ENCODE peak calls at places on chromosome 11, in eight cellular contexts. J is stimulated activated CD4-positive, alpha-beta T cell treated with anti-CD3 and anti-CD28 coated beads, Interleukin-2, amount 100 ng/mL, for 48 hours; K is HEK293T; O is mammary epithelial cell; S is activated T-helper 1 cell treated with anti-CD3 and anti-CD28 coated beads, Interleukin-12 subunit alpha, Interleukin-12 subunit beta, Interleukin-2, Interleukin-4 antibody, amounts not matched to agents 30 ng/mL and 10 ng/mL and 1 ng/mL, durations not matched to agents 14 hours and 24 hours and 36 hours; B is GM23338; A is activated gamma-delta T cell treated with Interleukin-2 at 50 U/mL for 16 hours; N is activated effector memory CD4-positive, alpha-beta T cell treated with anti-CD3 and anti-CD28 coated beads, Interleukin-2, amount 50 U/mL, for 16 hours. U is an unnamed sample.

GRCh38 chr11:326842-327580 is 6.4 kb upstream of the IFITM3 start:
- DNase-seq in J (no peak), K (no peak), O (no peak), S (no peak), B (no peak), A (peak), N (peak), U (no peak)

GRCh38 chr11:96294289-96294688 is 48.7 kb downstream of the MAML2 start:
- DNase-seq in J (no peak), K (no peak), O (no peak), S (no peak), B (no peak), A (no peak), N (no peak), U (no peak)

GRCh38 chr11:12842933-12843636 is 166.0 kb upstream of the RASSF10 start:
- DNase-seq in J (no peak), K (peak), O (peak), S (no peak), B (no peak), A (no peak), N (no peak), U (no peak)

GRCh38 chr11:46382644-46383403 is 1.4 kb downstream of the MDK start:
- DNase-seq in J (no peak), K (peak), O (no peak), S (no peak), B (peak), A (no peak), N (no peak), U (no peak)

GRCh38 chr11:33406241-33406640 is 149.1 kb downstream of the HIPK3 start:
- DNase-seq in J (no peak), K (no peak), O (no peak), S (no peak), B (no peak), A (no peak), N (no peak), U (no peak)

GRCh38 chr11:126146454-126147192 is 64.8 kb downstream of the RPUSD4 start:
- DNase-seq in J (no peak), K (peak), O (no peak), S (no peak), B (peak), A (no peak), N (no peak), U (no peak)

GRCh38 chr11:37320921-37321320 is 722.9 kb upstream of the RAG2 start:
- DNase-seq in J (no peak), K (no peak), O (peak), S (no peak), B (no peak), A (no peak), N (no peak), U (no peak)

GRCh38 chr11:69948256-69949141 is 129.3 kb upstream of the FGF3 start:
- DNase-seq in J (no peak), K (no peak), O (peak), S (no peak), B (peak), A (no peak), N (no peak), U (no peak)

GRCh38 chr11:70339066-70339465 is 59.3 kb upstream of the CTTN start:
- DNase-seq in J (no peak), K (no peak), O (no peak), S (no peak), B (no peak), A (no peak), N (no peak), U (no peak)

GRCh38 chr11:75900848-75901247 is 85.8 kb downstream of the UVRAG start:
- DNase-seq in J (no peak), K (no peak), O (no peak), S (no peak), B (no peak), A (no peak), N (no peak), U (no peak)

GRCh38 chr11:92929168-92930053 is 40.0 kb upstream of the MTNR1B start:
- DNase-seq in J (no peak), K (no peak), O (peak), S (no peak), B (no peak), A (no peak), N (no peak), U (no peak)

GRCh38 chr11:35734669-35735068 is 72.1 kb downstream of the TRIM44 start:
- DNase-seq in J (no peak), K (no peak), O (no peak), S (no peak), B (no peak), A (no peak), N (no peak), U (no peak)

GRCh38 chr11:72008728-72009127 is 10.0 kb downstream of the IL18BP start:
- DNase-seq in J (no peak), K (no peak), O (no peak), S (no peak), B (no peak), A (no peak), N (no peak), U (no peak)

GRCh38 chr11:77874206-77874605 is 53.3 kb downstream of the AAMDC start:
- DNase-seq in J (no peak), K (no peak), O (no peak), S (no peak), B (no peak), A (no peak), N (no peak), U (no peak)

GRCh38 chr11:4433852-4434251 is 15.2 kb upstream of the OR52K2 start:
- DNase-seq in J (no peak), K (no peak), O (no peak), S (no peak), B (no peak), A (no peak), N (no peak), U (no peak)

GRCh38 chr11:34749666-34750659 is 129.1 kb downstream of the EHF start:
- DNase-seq in J (no peak), K (no peak), O (peak), S (no peak), B (no peak), A (no peak), N (no peak), U (peak)

GRCh38 chr11:74141274-74141695 is 29.5 kb downstream of the C2CD3 start:
- DNase-seq in J (no peak), K (no peak), O (peak), S (no peak), B (peak), A (no peak), N (no peak), U (peak)

GRCh38 chr11:45045692-45046471 is 95.2 kb upstream of the TP53I11 start:
- DNase-seq in J (peak), K (no peak), O (peak), S (no peak), B (no peak), A (peak), N (no peak), U (no peak)

GRCh38 chr11:119472186-119472855 is 49.3 kb upstream of the THY1 start:
- DNase-seq in J (no peak), K (no peak), O (no peak), S (no peak), B (no peak), A (no peak), N (no peak), U (no peak)

GRCh38 chr11:70568504-70569172 is 170.3 kb downstream of the CTTN start:
- DNase-seq in J (no peak), K (no peak), O (peak), S (no peak), B (peak), A (no peak), N (no peak), U (no peak)

GRCh38 chr11:115759622-115760527 is 255.7 kb upstream of the CADM1 start:
- DNase-seq in J (no peak), K (no peak), O (no peak), S (no peak), B (peak), A (no peak), N (no peak), U (no peak)

GRCh38 chr11:99773646-99774045 is 752.9 kb downstream of the CNTN5 start:
- DNase-seq in J (no peak), K (no peak), O (no peak), S (no peak), B (no peak), A (no peak), N (no peak), U (peak)

GRCh38 chr11:74009675-74010305 is 905 bp upstream of the UCP3 start:
- DNase-seq in J (no peak), K (no peak), O (no peak), S (no peak), B (no peak), A (no peak), N (no peak), U (no peak)

GRCh38 chr11:64396079-64396591 is 37.2 kb downstream of the RPS6KA4 start:
- DNase-seq in J (no peak), K (no peak), O (no peak), S (no peak), B (peak), A (no peak), N (no peak), U (no peak)

GRCh38 chr11:88332851-88333250 is 4.7 kb downstream of the CTSC start:
- DNase-seq in J (no peak), K (no peak), O (peak), S (no peak), B (no peak), A (no peak), N (no peak), U (no peak)

GRCh38 chr11:48087974-48088681 is 107.8 kb downstream of the PTPRJ start:
- DNase-seq in J (no peak), K (no peak), O (no peak), S (no peak), B (no peak), A (no peak), N (no peak), U (no peak)

GRCh38 chr11:20178976-20179375 is 18.7 kb upstream of the DBX1 start:
- DNase-seq in J (no peak), K (no peak), O (peak), S (no peak), B (no peak), A (no peak), N (no peak), U (no peak)

GRCh38 chr11:65298655-65299179 is 15.9 kb upstream of the CDC42EP2 start:
- DNase-seq in J (no peak), K (no peak), O (no peak), S (no peak), B (no peak), A (no peak), N (no peak), U (no peak)

GRCh38 chr11:36309779-36310178 is 13.7 kb downstream of the PRR5L start:
- DNase-seq in J (no peak), K (no peak), O (no peak), S (no peak), B (no peak), A (no peak), N (no peak), U (no peak)

GRCh38 chr11:73259406-73260126 is 12.6 kb upstream of the P2RY6 start:
- DNase-seq in J (no peak), K (no peak), O (no peak), S (no peak), B (no peak), A (no peak), N (peak), U (no peak)

GRCh38 chr11:76823481-76824028 is 37.2 kb upstream of the ACER3 start:
- DNase-seq in J (no peak), K (peak), O (peak), S (no peak), B (peak), A (no peak), N (no peak), U (peak)

GRCh38 chr11:72443016-72443415 is 8.7 kb upstream of the CLPB start:
- DNase-seq in J (no peak), K (no peak), O (peak), S (no peak), B (no peak), A (no peak), N (no peak), U (no peak)

GRCh38 chr11:62980133-62980760 is 4.5 kb downstream of the SLC22A6 start:
- DNase-seq in J (no peak), K (no peak), O (no peak), S (no peak), B (peak), A (no peak), N (no peak), U (no peak)

GRCh38 chr11:45655347-45655756 is 10.1 kb downstream of the CHST1 start:
- DNase-seq in J (peak), K (peak), O (peak), S (peak), B (peak), A (peak), N (peak), U (peak)

GRCh38 chr11:44006882-44007495 is 40.8 kb upstream of the ACCSL start:
- DNase-seq in J (no peak), K (no peak), O (no peak), S (no peak), B (no peak), A (no peak), N (no peak), U (no peak)

GRCh38 chr11:70497536-70498075 is 99.3 kb downstream of the CTTN start:
- DNase-seq in J (no peak), K (no peak), O (no peak), S (no peak), B (no peak), A (no peak), N (no peak), U (no peak)

GRCh38 chr11:68122936-68123539 is 1.9 kb upstream of the CHKA start:
- DNase-seq in J (no peak), K (no peak), O (no peak), S (no peak), B (peak), A (no peak), N (peak), U (no peak)

GRCh38 chr11:70139785-70140410 is 61.8 kb downstream of the ANO1 start:
- DNase-seq in J (no peak), K (no peak), O (peak), S (no peak), B (no peak), A (no peak), N (no peak), U (no peak)

GRCh38 chr11:65429724-65430405 is 7.3 kb downstream of the NEAT1 start:
- DNase-seq in J (no peak), K (no peak), O (peak), S (peak), B (peak), A (peak), N (peak), U (peak)

U was measured in NCI-H460.